ENCODE peak calls at places on chromosomes 6 and 20, in five cellular contexts. One of them, this sample, is unnamed.

GRCh38 chr6:45658958-45659357 is 281.2 kb upstream of the SUPT3H start:
- DNase-seq in A549: no peak
- DNase-seq in esophagus squamous epithelium: no peak
- DNase-seq in stomach: no peak
- DNase-seq in uterus: no peak
- DNase-seq in this sample: no peak

GRCh38 chr20:13458860-13459451 is 179.8 kb downstream of the TASP1 start:
- DNase-seq in A549: peak
- DNase-seq in esophagus squamous epithelium: no peak
- DNase-seq in stomach: no peak
- DNase-seq in uterus: no peak
- DNase-seq in this sample: no peak

GRCh38 chr6:138036111-138036510 is 71.1 kb downstream of the PERP start:
- DNase-seq in A549: no peak
- DNase-seq in esophagus squamous epithelium: no peak
- DNase-seq in stomach: peak
- DNase-seq in uterus: no peak
- DNase-seq in this sample: no peak

GRCh38 chr20:41499961-41500725 is 118.0 kb downstream of the CHD6 start:
- DNase-seq in A549: no peak
- DNase-seq in esophagus squamous epithelium: no peak
- DNase-seq in stomach: no peak
- DNase-seq in uterus: no peak
- DNase-seq in this sample: no peak

GRCh38 chr6:149861603-149862423 is 2.3 kb downstream of the LRP11 start:
- DNase-seq in A549: no peak
- DNase-seq in esophagus squamous epithelium: no peak
- DNase-seq in stomach: no peak
- DNase-seq in uterus: no peak
- DNase-seq in this sample: no peak

GRCh38 chr20:46398963-46399362 is 7.5 kb downstream of the ELMO2 start:
- DNase-seq in A549: no peak
- DNase-seq in esophagus squamous epithelium: no peak
- DNase-seq in stomach: no peak
- DNase-seq in uterus: no peak
- DNase-seq in this sample: no peak

GRCh38 chr6:113909224-113909856 is 52.2 kb downstream of the MARCKS start:
- DNase-seq in A549: peak
- DNase-seq in esophagus squamous epithelium: no peak
- DNase-seq in stomach: no peak
- DNase-seq in uterus: no peak
- DNase-seq in this sample: peak

GRCh38 chr6:125469915-125470314 is 168.1 kb upstream of the HDDC2 start:
- DNase-seq in A549: no peak
- DNase-seq in esophagus squamous epithelium: no peak
- DNase-seq in stomach: no peak
- DNase-seq in uterus: no peak
- DNase-seq in this sample: no peak

GRCh38 chr6:106692112-106692822 is 62.9 kb downstream of the QRSL1 start:
- DNase-seq in A549: peak
- DNase-seq in esophagus squamous epithelium: no peak
- DNase-seq in stomach: peak
- DNase-seq in uterus: no peak
- DNase-seq in this sample: peak

GRCh38 chr6:142945446-142946180 is 637 bp upstream of the HIVEP2 start:
- DNase-seq in A549: peak
- DNase-seq in esophagus squamous epithelium: no peak
- DNase-seq in stomach: peak
- DNase-seq in uterus: peak
- DNase-seq in this sample: peak

GRCh38 chr6:142947702-142948480 is 2.9 kb upstream of the HIVEP2 start:
- DNase-seq in A549: no peak
- DNase-seq in esophagus squamous epithelium: no peak
- DNase-seq in stomach: no peak
- DNase-seq in uterus: no peak
- DNase-seq in this sample: no peak

GRCh38 chr6:142945071-142945445 is at the start of gene HIVEP2:
- DNase-seq in A549: peak
- DNase-seq in esophagus squamous epithelium: peak
- DNase-seq in stomach: peak
- DNase-seq in uterus: peak
- DNase-seq in this sample: peak

GRCh38 chr6:142946181-142946923 is 1.4 kb upstream of the HIVEP2 start:
- DNase-seq in A549: peak
- DNase-seq in esophagus squamous epithelium: peak
- DNase-seq in stomach: peak
- DNase-seq in uterus: peak
- DNase-seq in this sample: peak

GRCh38 chr6:142946924-142947701 is 2.1 kb upstream of the HIVEP2 start:
- DNase-seq in A549: peak
- DNase-seq in esophagus squamous epithelium: no peak
- DNase-seq in stomach: peak
- DNase-seq in uterus: peak
- DNase-seq in this sample: peak
- TF ChIP-seq POLR2A in A549: no peak
- TF ChIP-seq POLR2A in esophagus squamous epithelium: no peak
- TF ChIP-seq POLR2A in stomach: no peak
- TF ChIP-seq POLR2A in uterus: peak
- TF ChIP-seq POLR2A in this sample: peak

GRCh38 chr6:20401403-20402180 is at the start of gene E2F3:
- DNase-seq in A549: peak
- DNase-seq in esophagus squamous epithelium: peak
- DNase-seq in stomach: peak
- DNase-seq in uterus: peak
- DNase-seq in this sample: peak
- TF ChIP-seq POLR2A in A549: peak
- TF ChIP-seq POLR2A in esophagus squamous epithelium: no peak
- TF ChIP-seq POLR2A in stomach: no peak
- TF ChIP-seq POLR2A in uterus: peak
- TF ChIP-seq POLR2A in this sample: peak

GRCh38 chr6:157022022-157022740 is 245.0 kb downstream of the ARID1B start:
- DNase-seq in A549: peak
- DNase-seq in esophagus squamous epithelium: peak
- DNase-seq in stomach: peak
- DNase-seq in uterus: peak
- DNase-seq in this sample: peak
- TF ChIP-seq POLR2A in A549: peak
- TF ChIP-seq POLR2A in esophagus squamous epithelium: no peak
- TF ChIP-seq POLR2A in stomach: no peak
- TF ChIP-seq POLR2A in uterus: no peak
- TF ChIP-seq POLR2A in this sample: peak

GRCh38 chr6:401994-402640 is 10.6 kb downstream of the IRF4 start:
- DNase-seq in A549: no peak
- DNase-seq in esophagus squamous epithelium: no peak
- DNase-seq in stomach: no peak
- DNase-seq in uterus: no peak
- DNase-seq in this sample: no peak

GRCh38 chr6:402901-403658 is 11.5 kb downstream of the IRF4 start:
- DNase-seq in A549: no peak
- DNase-seq in esophagus squamous epithelium: no peak
- DNase-seq in stomach: no peak
- DNase-seq in uterus: no peak
- DNase-seq in this sample: no peak

GRCh38 chr6:401239-401993 is 9.9 kb downstream of the IRF4 start:
- DNase-seq in A549: no peak
- DNase-seq in esophagus squamous epithelium: no peak
- DNase-seq in stomach: no peak
- DNase-seq in uterus: no peak
- DNase-seq in this sample: no peak

GRCh38 chr6:404685-405423 is 13.3 kb downstream of the IRF4 start:
- DNase-seq in A549: no peak
- DNase-seq in esophagus squamous epithelium: no peak
- DNase-seq in stomach: no peak
- DNase-seq in uterus: no peak
- DNase-seq in this sample: no peak

DNA sequence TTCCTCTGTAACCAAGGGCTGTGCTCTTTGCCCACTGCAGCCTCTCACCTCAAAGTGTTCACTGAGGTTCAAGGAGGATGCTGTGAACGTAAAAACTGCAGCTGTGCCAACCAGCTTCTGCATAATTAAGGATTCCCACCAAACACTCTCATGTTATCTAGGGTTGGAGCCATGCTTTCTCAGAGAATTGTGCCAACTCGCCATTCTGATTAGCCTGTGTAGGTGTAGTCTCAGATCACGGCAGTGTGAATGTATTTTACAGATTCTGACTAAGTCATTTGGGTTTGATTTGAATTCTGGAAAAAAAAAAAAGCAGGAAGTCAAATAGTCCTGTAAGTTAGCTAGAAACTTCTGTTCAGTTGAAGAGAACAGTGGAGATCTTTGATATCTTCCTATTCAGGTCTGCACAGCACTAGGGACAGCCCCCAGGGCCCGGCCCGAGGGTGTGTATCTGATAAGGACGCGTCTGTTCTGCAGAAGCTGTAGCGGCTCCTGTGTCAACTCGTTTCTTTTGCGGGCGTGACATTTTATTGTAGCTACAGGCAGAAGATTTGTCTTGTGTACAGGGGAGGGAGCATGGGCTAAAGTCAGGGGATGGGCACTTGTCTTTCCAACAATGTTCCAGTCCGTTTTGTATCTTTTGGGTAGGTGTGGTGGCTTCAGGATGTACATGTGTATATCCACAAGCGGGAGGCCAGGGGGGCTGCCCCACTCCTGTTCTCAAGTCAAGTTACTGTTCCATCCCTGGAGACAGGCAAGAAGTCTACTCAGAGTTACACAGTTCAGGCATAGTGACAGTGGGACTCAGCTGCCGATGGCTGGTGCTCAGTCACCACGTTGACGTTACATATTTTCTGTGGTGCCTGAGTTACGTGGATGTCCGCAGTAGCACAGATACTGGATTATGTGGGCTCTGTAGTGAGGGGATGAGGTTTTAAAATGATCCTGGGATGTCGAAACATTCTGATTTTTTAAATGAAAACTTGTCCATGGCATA is 12.4 kb downstream of the IRF4 start:
- DNase-seq in A549: no peak
- DNase-seq in esophagus squamous epithelium: no peak
- DNase-seq in stomach: no peak
- DNase-seq in uterus: no peak
- DNase-seq in this sample: no peak
- TF ChIP-seq POLR2A in A549: no peak
- TF ChIP-seq POLR2A in esophagus squamous epithelium: no peak
- TF ChIP-seq POLR2A in stomach: no peak
- TF ChIP-seq POLR2A in uterus: no peak
- TF ChIP-seq POLR2A in this sample: no peak

DNA sequence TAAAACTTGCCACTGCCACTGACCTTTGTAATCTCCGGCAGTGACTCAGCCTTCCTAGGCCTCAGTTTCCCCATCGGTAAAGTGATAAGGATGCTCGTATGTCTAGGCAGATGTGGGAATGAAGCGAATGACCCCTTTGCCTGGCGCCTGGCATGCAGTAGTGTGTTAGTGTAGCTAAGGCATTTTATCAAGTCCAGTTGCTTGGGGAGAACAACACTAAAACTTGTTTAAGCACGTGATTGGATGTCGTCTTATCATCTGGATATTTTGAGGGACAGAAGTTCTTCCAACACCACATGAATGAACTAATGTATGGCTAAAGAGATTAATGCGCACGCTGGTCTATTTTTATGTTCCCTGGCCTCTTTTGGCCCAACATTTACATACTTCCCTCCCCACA is 421.3 kb downstream of the QKI start:
- DNase-seq in A549: no peak
- DNase-seq in esophagus squamous epithelium: no peak
- DNase-seq in stomach: no peak
- DNase-seq in uterus: no peak
- DNase-seq in this sample: no peak
- TF ChIP-seq POLR2A in A549: no peak
- TF ChIP-seq POLR2A in esophagus squamous epithelium: no peak
- TF ChIP-seq POLR2A in stomach: no peak
- TF ChIP-seq POLR2A in uterus: no peak
- TF ChIP-seq POLR2A in this sample: no peak

GRCh38 chr6:3005077-3005476 is 5.4 kb downstream of the NQO2 start:
- DNase-seq in A549: no peak
- DNase-seq in esophagus squamous epithelium: no peak
- DNase-seq in stomach: no peak
- DNase-seq in uterus: no peak
- DNase-seq in this sample: no peak

GRCh38 chr6:3001146-3001772 is 1.6 kb downstream of the NQO2 start:
- DNase-seq in A549: no peak
- DNase-seq in esophagus squamous epithelium: no peak
- DNase-seq in stomach: no peak
- DNase-seq in uterus: no peak
- DNase-seq in this sample: no peak

GRCh38 chr6:3001773-3002293 is 2.1 kb downstream of the NQO2 start:
- DNase-seq in A549: peak
- DNase-seq in esophagus squamous epithelium: no peak
- DNase-seq in stomach: no peak
- DNase-seq in uterus: no peak
- DNase-seq in this sample: no peak

GRCh38 chr6:2999005-2999620 is 581 bp upstream of the NQO2 start:
- DNase-seq in A549: no peak
- DNase-seq in esophagus squamous epithelium: peak
- DNase-seq in stomach: peak
- DNase-seq in uterus: no peak
- DNase-seq in this sample: no peak

GRCh38 chr6:2999621-3000455 is at the start of gene NQO2:
- DNase-seq in A549: peak
- DNase-seq in esophagus squamous epithelium: peak
- DNase-seq in stomach: peak
- DNase-seq in uterus: peak
- DNase-seq in this sample: peak
- TF ChIP-seq POLR2A in A549: peak
- TF ChIP-seq POLR2A in esophagus squamous epithelium: no peak
- TF ChIP-seq POLR2A in stomach: no peak
- TF ChIP-seq POLR2A in uterus: peak
- TF ChIP-seq POLR2A in this sample: peak

DNA sequence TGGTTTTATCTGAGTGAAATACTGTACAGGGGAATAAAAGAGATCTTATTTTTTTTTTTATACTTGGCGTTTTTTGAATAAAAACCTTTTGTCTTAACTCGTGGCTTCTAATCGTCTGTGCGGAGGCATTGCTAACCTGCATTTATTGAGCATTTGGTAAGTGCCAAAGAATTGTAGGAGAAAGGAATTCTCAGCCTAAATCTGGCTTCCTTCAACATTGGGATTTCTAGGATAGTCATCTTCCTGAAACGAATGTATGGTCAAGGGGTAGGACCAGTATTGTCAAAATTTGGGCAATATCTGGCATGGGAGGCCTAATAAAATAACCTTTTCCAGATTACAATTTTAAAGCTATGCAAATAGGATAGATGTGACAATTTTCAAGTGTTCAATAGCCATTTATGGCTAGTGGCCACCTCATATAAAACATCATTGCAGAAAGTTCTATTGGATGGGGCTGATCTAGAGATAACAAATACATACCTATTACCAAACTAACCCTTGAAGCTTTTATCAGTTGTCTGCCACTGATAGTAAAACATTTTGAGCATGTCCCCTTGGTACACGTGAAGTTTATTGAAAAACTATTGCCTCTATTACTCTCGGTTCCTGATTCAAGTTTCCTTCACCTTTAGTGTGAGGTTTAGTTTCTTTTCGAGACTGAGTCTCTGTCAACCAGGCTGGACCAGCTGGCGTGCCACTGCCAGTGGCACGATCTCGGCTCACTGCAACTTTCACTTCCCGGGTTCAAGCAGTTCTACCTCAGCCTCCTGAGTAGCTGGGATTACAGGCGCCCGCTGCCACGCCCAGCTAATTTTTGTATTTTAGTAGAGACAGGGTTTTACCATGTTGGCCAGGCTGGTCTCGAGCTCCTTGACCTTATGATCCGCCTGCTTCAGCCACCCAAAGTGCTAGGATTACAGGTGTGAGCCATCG is 5.6 kb downstream of the PIM1 start:
- DNase-seq in A549: no peak
- DNase-seq in esophagus squamous epithelium: no peak
- DNase-seq in stomach: no peak
- DNase-seq in uterus: no peak
- DNase-seq in this sample: no peak
- TF ChIP-seq POLR2A in A549: no peak
- TF ChIP-seq POLR2A in esophagus squamous epithelium: no peak
- TF ChIP-seq POLR2A in stomach: no peak
- TF ChIP-seq POLR2A in uterus: no peak
- TF ChIP-seq POLR2A in this sample: no peak